ENCODE peak calls at places on chromosomes 3 and 15, in six cellular contexts. One of them, this sample, is unnamed. For H3K4me1, the result is how much of the 10 kb centered on the place peaks cover.

GRCh38 chr3:122245513-122246174 is 62.2 kb downstream of the CASR start:
- DNase-seq in GM12878: no peak
- DNase-seq in A549: no peak
- DNase-seq in HepG2: no peak
- DNase-seq in K562: peak
- DNase-seq in SK-N-SH: no peak
- DNase-seq in this sample: no peak

GRCh38 chr15:76149291-76149910 is 89.6 kb downstream of the TMEM266 start:
- DNase-seq in GM12878: no peak
- DNase-seq in A549: no peak
- DNase-seq in HepG2: no peak
- DNase-seq in K562: no peak
- DNase-seq in SK-N-SH: no peak
- DNase-seq in this sample: no peak

GRCh38 chr3:107523361-107524213 is 825 bp downstream of the BBX start:
- DNase-seq in GM12878: no peak
- DNase-seq in A549: no peak
- DNase-seq in HepG2: peak
- DNase-seq in K562: peak
- DNase-seq in SK-N-SH: peak
- DNase-seq in this sample: no peak

GRCh38 chr3:50237754-50238548 is 1.9 kb downstream of the GNAI2 start:
- DNase-seq in GM12878: peak
- DNase-seq in A549: no peak
- DNase-seq in HepG2: no peak
- DNase-seq in K562: no peak
- DNase-seq in SK-N-SH: peak
- DNase-seq in this sample: no peak

GRCh38 chr3:157335677-157336076 is 101.0 kb upstream of the PTX3 start:
- DNase-seq in GM12878: no peak
- DNase-seq in A549: peak
- DNase-seq in HepG2: no peak
- DNase-seq in K562: no peak
- DNase-seq in SK-N-SH: no peak
- DNase-seq in this sample: peak

GRCh38 chr15:49059491-49059890 is 13.2 kb upstream of the SECISBP2L start:
- DNase-seq in GM12878: no peak
- DNase-seq in A549: no peak
- DNase-seq in HepG2: no peak
- DNase-seq in K562: no peak
- DNase-seq in SK-N-SH: no peak
- DNase-seq in this sample: no peak

GRCh38 chr15:25862087-25862468 is 1.0 kb downstream of the ATP10A start:
- DNase-seq in GM12878: no peak
- DNase-seq in A549: no peak
- DNase-seq in HepG2: no peak
- DNase-seq in K562: no peak
- DNase-seq in SK-N-SH: no peak
- DNase-seq in this sample: no peak

GRCh38 chr3:51970606-51971300 is 3.1 kb downstream of the ABHD14B start:
- DNase-seq in GM12878: no peak
- DNase-seq in A549: no peak
- DNase-seq in HepG2: no peak
- DNase-seq in K562: no peak
- DNase-seq in SK-N-SH: no peak
- DNase-seq in this sample: no peak

GRCh38 chr3:31503456-31503855 is 29.3 kb upstream of the STT3B start:
- DNase-seq in GM12878: no peak
- DNase-seq in A549: no peak
- DNase-seq in HepG2: no peak
- DNase-seq in K562: no peak
- DNase-seq in SK-N-SH: no peak
- DNase-seq in this sample: no peak

GRCh38 chr3:153144779-153145178 is 17.2 kb upstream of the RAP2B start:
- DNase-seq in GM12878: no peak
- DNase-seq in A549: no peak
- DNase-seq in HepG2: no peak
- DNase-seq in K562: no peak
- DNase-seq in SK-N-SH: no peak
- DNase-seq in this sample: no peak

GRCh38 chr15:74053941-74054529 is 28.3 kb downstream of the GOLGA6A start:
- DNase-seq in GM12878: peak
- DNase-seq in A549: peak
- DNase-seq in HepG2: peak
- DNase-seq in K562: peak
- DNase-seq in SK-N-SH: peak
- DNase-seq in this sample: peak

GRCh38 chr3:50617096-50617791 is at the start of gene MAPKAPK3:
- DNase-seq in GM12878: no peak
- DNase-seq in A549: no peak
- DNase-seq in HepG2: peak
- DNase-seq in K562: no peak
- DNase-seq in SK-N-SH: no peak
- DNase-seq in this sample: no peak

GRCh38 chr3:169454823-169455222 is 208.7 kb downstream of the MECOM start:
- DNase-seq in GM12878: no peak
- DNase-seq in A549: no peak
- DNase-seq in HepG2: no peak
- DNase-seq in K562: no peak
- DNase-seq in SK-N-SH: no peak
- DNase-seq in this sample: no peak

DNA sequence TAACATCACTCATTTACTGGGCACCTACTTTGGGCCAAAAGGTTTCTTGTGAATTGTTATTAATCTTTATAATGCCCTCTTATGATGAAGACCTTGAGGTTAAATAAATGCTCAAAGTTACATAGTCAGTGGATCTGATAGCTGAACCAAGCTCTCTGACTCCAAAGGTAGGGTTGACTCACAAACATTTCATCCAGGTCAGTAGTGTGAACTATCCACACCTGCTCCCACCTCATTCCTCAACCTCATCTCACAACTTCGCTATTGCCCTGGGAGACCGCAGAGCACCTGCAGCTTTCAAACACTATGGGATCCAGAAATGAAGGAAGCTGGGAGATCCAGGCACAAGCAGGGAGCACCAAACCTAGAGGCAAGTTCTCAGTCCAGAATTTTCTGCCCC is 93.8 kb upstream of the FGF12 start:
- DNase-seq in GM12878: no peak
- DNase-seq in A549: no peak
- DNase-seq in HepG2: no peak
- DNase-seq in K562: no peak
- DNase-seq in SK-N-SH: no peak
- DNase-seq in this sample: no peak
- H3K4me1 ChIP-seq in GM12878: under half
- H3K4me1 ChIP-seq in A549: half or more
- H3K4me1 ChIP-seq in HepG2: under half
- H3K4me1 ChIP-seq in K562: under half
- H3K4me1 ChIP-seq in SK-N-SH: under half
- H3K4me1 ChIP-seq in this sample: under half

GRCh38 chr3:18423401-18424212 is 1.5 kb downstream of the SATB1 start:
- DNase-seq in GM12878: peak
- DNase-seq in A549: no peak
- DNase-seq in HepG2: no peak
- DNase-seq in K562: peak
- DNase-seq in SK-N-SH: peak
- DNase-seq in this sample: peak
- TF ChIP-seq CHD2 in GM12878: no peak
- TF ChIP-seq CHD2 in A549: no peak
- TF ChIP-seq CHD2 in HepG2: no peak
- TF ChIP-seq CHD2 in K562: no peak
- TF ChIP-seq CHD2 in SK-N-SH: peak
- TF ChIP-seq CHD2 in this sample: no peak

DNA sequence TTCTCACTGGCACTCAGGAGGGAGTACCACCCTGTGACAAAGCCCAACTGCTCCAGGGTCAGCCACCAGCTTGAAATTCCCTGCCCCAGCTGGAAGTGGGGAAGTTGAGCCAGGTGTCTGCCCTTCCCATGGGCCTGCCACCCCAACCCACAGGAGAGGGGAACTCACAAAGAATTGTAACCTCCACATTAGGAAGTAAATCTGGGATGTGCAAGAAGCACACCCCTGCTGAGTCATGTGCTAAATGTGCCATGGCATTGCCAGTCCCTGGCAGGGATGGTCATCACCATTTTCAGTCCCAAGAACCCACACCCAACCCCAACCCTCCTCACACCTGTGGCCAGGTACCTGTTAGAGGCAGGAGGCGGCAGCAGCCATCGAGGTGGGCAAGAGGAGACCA is 165.2 kb upstream of the THBS1 start:
- DNase-seq in GM12878: no peak
- DNase-seq in A549: no peak
- DNase-seq in HepG2: no peak
- DNase-seq in K562: no peak
- DNase-seq in SK-N-SH: no peak
- DNase-seq in this sample: no peak
- H3K4me1 ChIP-seq in GM12878: under half
- H3K4me1 ChIP-seq in A549: under half
- H3K4me1 ChIP-seq in HepG2: under half
- H3K4me1 ChIP-seq in K562: under half
- H3K4me1 ChIP-seq in SK-N-SH: under half
- H3K4me1 ChIP-seq in this sample: under half

GRCh38 chr3:53092942-53093341 is 37.3 kb downstream of the RFT1 start:
- DNase-seq in GM12878: no peak
- DNase-seq in A549: no peak
- DNase-seq in HepG2: peak
- DNase-seq in K562: no peak
- DNase-seq in SK-N-SH: no peak
- DNase-seq in this sample: no peak

GRCh38 chr3:53089511-53089910 is 40.7 kb downstream of the RFT1 start:
- DNase-seq in GM12878: no peak
- DNase-seq in A549: no peak
- DNase-seq in HepG2: no peak
- DNase-seq in K562: no peak
- DNase-seq in SK-N-SH: no peak
- DNase-seq in this sample: no peak

GRCh38 chr3:53097887-53098286 is 32.3 kb downstream of the RFT1 start:
- DNase-seq in GM12878: no peak
- DNase-seq in A549: no peak
- DNase-seq in HepG2: no peak
- DNase-seq in K562: no peak
- DNase-seq in SK-N-SH: no peak
- DNase-seq in this sample: no peak

GRCh38 chr3:53091011-53091410 is 39.2 kb downstream of the RFT1 start:
- DNase-seq in GM12878: no peak
- DNase-seq in A549: no peak
- DNase-seq in HepG2: no peak
- DNase-seq in K562: no peak
- DNase-seq in SK-N-SH: no peak
- DNase-seq in this sample: no peak

GRCh38 chr3:53092216-53092615 is 38.0 kb downstream of the RFT1 start:
- DNase-seq in GM12878: no peak
- DNase-seq in A549: no peak
- DNase-seq in HepG2: no peak
- DNase-seq in K562: no peak
- DNase-seq in SK-N-SH: no peak
- DNase-seq in this sample: no peak
- TF ChIP-seq CHD2 in GM12878: no peak
- TF ChIP-seq CHD2 in A549: no peak
- TF ChIP-seq CHD2 in HepG2: no peak
- TF ChIP-seq CHD2 in K562: no peak
- TF ChIP-seq CHD2 in SK-N-SH: no peak
- TF ChIP-seq CHD2 in this sample: no peak

DNA sequence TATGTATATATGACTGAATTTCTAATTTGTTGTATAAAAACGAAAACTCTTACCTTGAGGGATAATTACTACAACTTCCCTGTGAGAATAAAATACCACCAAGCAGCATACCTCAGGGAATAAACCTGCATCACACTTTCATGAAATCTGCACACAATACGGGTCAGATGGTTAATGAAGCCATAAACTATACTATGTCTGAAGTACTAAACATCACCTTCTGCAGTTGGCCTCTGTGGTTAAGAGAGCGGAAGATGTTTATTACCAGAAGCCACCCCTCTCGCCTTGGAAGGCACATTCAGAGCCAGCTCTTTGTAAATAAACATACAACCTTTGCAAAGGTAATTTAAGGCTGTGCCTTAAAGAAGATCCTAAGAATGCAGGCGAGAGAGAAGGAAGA is 462.1 kb upstream of the NR2F2 start:
- DNase-seq in GM12878: no peak
- DNase-seq in A549: no peak
- DNase-seq in HepG2: no peak
- DNase-seq in K562: no peak
- DNase-seq in SK-N-SH: no peak
- DNase-seq in this sample: no peak
- H3K4me1 ChIP-seq in GM12878: under half
- H3K4me1 ChIP-seq in A549: under half
- H3K4me1 ChIP-seq in HepG2: under half
- H3K4me1 ChIP-seq in K562: under half
- H3K4me1 ChIP-seq in SK-N-SH: under half
- H3K4me1 ChIP-seq in this sample: under half

GRCh38 chr15:82595766-82596165 is 51.4 kb downstream of the CPEB1 start:
- DNase-seq in GM12878: no peak
- DNase-seq in A549: no peak
- DNase-seq in HepG2: no peak
- DNase-seq in K562: no peak
- DNase-seq in SK-N-SH: no peak
- DNase-seq in this sample: no peak
- TF ChIP-seq CHD2 in GM12878: no peak
- TF ChIP-seq CHD2 in A549: no peak
- TF ChIP-seq CHD2 in HepG2: no peak
- TF ChIP-seq CHD2 in K562: no peak
- TF ChIP-seq CHD2 in SK-N-SH: no peak
- TF ChIP-seq CHD2 in this sample: no peak